ENCODE peak calls at places on chromosomes 2 and 18, in ten cellular contexts. One of them, this sample, is unnamed. For H3K4me1, the result is how much of the 10 kb centered on the place peaks cover.

GRCh38 chr2:68660658-68661057 is 17.3 kb downstream of the PROKR1 start:
- DNase-seq in HCT116: no peak
- DNase-seq in breast epithelium: no peak
- DNase-seq in sigmoid colon: no peak
- DNase-seq in spleen: no peak
- DNase-seq in upper lobe of left lung: no peak
- DNase-seq in HepG2: no peak
- DNase-seq in GM23338: no peak
- DNase-seq in esophagus muscularis mucosa: peak
- DNase-seq in SK-N-SH: no peak
- DNase-seq in this sample: no peak

GRCh38 chr2:160490760-160491367 is 2.7 kb downstream of the RBMS1 start:
- DNase-seq in HCT116: no peak
- DNase-seq in breast epithelium: no peak
- DNase-seq in sigmoid colon: no peak
- DNase-seq in spleen: no peak
- DNase-seq in upper lobe of left lung: no peak
- DNase-seq in HepG2: peak
- DNase-seq in GM23338: no peak
- DNase-seq in esophagus muscularis mucosa: no peak
- DNase-seq in SK-N-SH: no peak
- DNase-seq in this sample: no peak

GRCh38 chr2:32743480-32744236 is 115.8 kb downstream of the TTC27 start:
- DNase-seq in HCT116: no peak
- DNase-seq in breast epithelium: no peak
- DNase-seq in sigmoid colon: no peak
- DNase-seq in spleen: no peak
- DNase-seq in upper lobe of left lung: no peak
- DNase-seq in HepG2: peak
- DNase-seq in GM23338: no peak
- DNase-seq in esophagus muscularis mucosa: no peak
- DNase-seq in SK-N-SH: no peak
- DNase-seq in this sample: no peak

GRCh38 chr2:240599141-240599583 is 12.6 kb downstream of the CAPN10 start:
- DNase-seq in HCT116: no peak
- DNase-seq in breast epithelium: no peak
- DNase-seq in sigmoid colon: peak
- DNase-seq in spleen: peak
- DNase-seq in upper lobe of left lung: no peak
- DNase-seq in HepG2: no peak
- DNase-seq in GM23338: no peak
- DNase-seq in esophagus muscularis mucosa: no peak
- DNase-seq in SK-N-SH: no peak
- DNase-seq in this sample: peak

GRCh38 chr18:57925706-57926105 is 118.3 kb upstream of the NEDD4L start:
- DNase-seq in HCT116: no peak
- DNase-seq in breast epithelium: no peak
- DNase-seq in sigmoid colon: no peak
- DNase-seq in spleen: no peak
- DNase-seq in upper lobe of left lung: no peak
- DNase-seq in HepG2: peak
- DNase-seq in GM23338: no peak
- DNase-seq in esophagus muscularis mucosa: no peak
- DNase-seq in SK-N-SH: no peak
- DNase-seq in this sample: no peak

GRCh38 chr2:181812106-181812745 is 79.3 kb upstream of the ITPRID2 start:
- DNase-seq in HCT116: no peak
- DNase-seq in breast epithelium: no peak
- DNase-seq in sigmoid colon: no peak
- DNase-seq in spleen: no peak
- DNase-seq in upper lobe of left lung: no peak
- DNase-seq in HepG2: no peak
- DNase-seq in GM23338: no peak
- DNase-seq in esophagus muscularis mucosa: no peak
- DNase-seq in SK-N-SH: no peak
- DNase-seq in this sample: no peak

GRCh38 chr18:47931707-47932103 is 1.2 kb upstream of the SMAD2 start:
- DNase-seq in HCT116: no peak
- DNase-seq in breast epithelium: no peak
- DNase-seq in sigmoid colon: no peak
- DNase-seq in spleen: peak
- DNase-seq in upper lobe of left lung: no peak
- DNase-seq in HepG2: no peak
- DNase-seq in GM23338: peak
- DNase-seq in esophagus muscularis mucosa: no peak
- DNase-seq in SK-N-SH: peak
- DNase-seq in this sample: no peak

GRCh38 chr2:234446404-234447076 is 50.3 kb downstream of the ARL4C start:
- DNase-seq in HCT116: no peak
- DNase-seq in breast epithelium: no peak
- DNase-seq in sigmoid colon: peak
- DNase-seq in spleen: peak
- DNase-seq in upper lobe of left lung: peak
- DNase-seq in HepG2: no peak
- DNase-seq in GM23338: no peak
- DNase-seq in esophagus muscularis mucosa: peak
- DNase-seq in SK-N-SH: no peak
- DNase-seq in this sample: peak

GRCh38 chr2:23926289-23926749 is 604 bp downstream of the ATAD2B start:
- DNase-seq in HCT116: no peak
- DNase-seq in breast epithelium: peak
- DNase-seq in sigmoid colon: peak
- DNase-seq in spleen: peak
- DNase-seq in upper lobe of left lung: peak
- DNase-seq in HepG2: no peak
- DNase-seq in GM23338: peak
- DNase-seq in esophagus muscularis mucosa: no peak
- DNase-seq in SK-N-SH: peak
- DNase-seq in this sample: peak

GRCh38 chr2:23505218-23505983 is 120.4 kb downstream of the KLHL29 start:
- DNase-seq in HCT116: no peak
- DNase-seq in breast epithelium: no peak
- DNase-seq in sigmoid colon: no peak
- DNase-seq in spleen: no peak
- DNase-seq in upper lobe of left lung: no peak
- DNase-seq in HepG2: no peak
- DNase-seq in GM23338: no peak
- DNase-seq in esophagus muscularis mucosa: no peak
- DNase-seq in SK-N-SH: no peak
- DNase-seq in this sample: no peak

GRCh38 chr2:43853141-43854081 is 14.6 kb downstream of the ABCG8 start:
- DNase-seq in HCT116: no peak
- DNase-seq in breast epithelium: no peak
- DNase-seq in sigmoid colon: no peak
- DNase-seq in spleen: peak
- DNase-seq in upper lobe of left lung: no peak
- DNase-seq in HepG2: no peak
- DNase-seq in GM23338: no peak
- DNase-seq in esophagus muscularis mucosa: no peak
- DNase-seq in SK-N-SH: no peak
- DNase-seq in this sample: no peak

GRCh38 chr2:41151746-41152145 is 699.9 kb upstream of the SLC8A1 start:
- DNase-seq in HCT116: no peak
- DNase-seq in breast epithelium: no peak
- DNase-seq in sigmoid colon: no peak
- DNase-seq in spleen: no peak
- DNase-seq in upper lobe of left lung: no peak
- DNase-seq in HepG2: no peak
- DNase-seq in GM23338: no peak
- DNase-seq in esophagus muscularis mucosa: no peak
- DNase-seq in SK-N-SH: no peak
- DNase-seq in this sample: no peak

GRCh38 chr2:45578056-45578843 is 32.8 kb downstream of the SRBD1 start:
- DNase-seq in HCT116: no peak
- DNase-seq in breast epithelium: no peak
- DNase-seq in sigmoid colon: no peak
- DNase-seq in spleen: no peak
- DNase-seq in upper lobe of left lung: no peak
- DNase-seq in HepG2: peak
- DNase-seq in GM23338: peak
- DNase-seq in esophagus muscularis mucosa: no peak
- DNase-seq in SK-N-SH: peak
- DNase-seq in this sample: no peak

GRCh38 chr18:75165926-75166325 is 43.0 kb downstream of the PTGR3 start:
- DNase-seq in HCT116: no peak
- DNase-seq in breast epithelium: no peak
- DNase-seq in sigmoid colon: no peak
- DNase-seq in spleen: no peak
- DNase-seq in upper lobe of left lung: no peak
- DNase-seq in HepG2: no peak
- DNase-seq in GM23338: no peak
- DNase-seq in esophagus muscularis mucosa: peak
- DNase-seq in SK-N-SH: no peak
- DNase-seq in this sample: no peak

GRCh38 chr2:73994544-73994831 is 9.8 kb downstream of the TET3 start:
- DNase-seq in HCT116: no peak
- DNase-seq in breast epithelium: no peak
- DNase-seq in sigmoid colon: no peak
- DNase-seq in spleen: no peak
- DNase-seq in upper lobe of left lung: no peak
- DNase-seq in HepG2: no peak
- DNase-seq in GM23338: no peak
- DNase-seq in esophagus muscularis mucosa: no peak
- DNase-seq in SK-N-SH: no peak
- DNase-seq in this sample: no peak
- H3K4me1 ChIP-seq in HCT116: half or more
- H3K4me1 ChIP-seq in breast epithelium: under half
- H3K4me1 ChIP-seq in sigmoid colon: under half
- H3K4me1 ChIP-seq in spleen: under half
- H3K4me1 ChIP-seq in upper lobe of left lung: under half
- H3K4me1 ChIP-seq in HepG2: under half
- H3K4me1 ChIP-seq in GM23338: under half
- H3K4me1 ChIP-seq in esophagus muscularis mucosa: under half
- H3K4me1 ChIP-seq in SK-N-SH: under half
- H3K4me1 ChIP-seq in this sample: under half

DNA sequence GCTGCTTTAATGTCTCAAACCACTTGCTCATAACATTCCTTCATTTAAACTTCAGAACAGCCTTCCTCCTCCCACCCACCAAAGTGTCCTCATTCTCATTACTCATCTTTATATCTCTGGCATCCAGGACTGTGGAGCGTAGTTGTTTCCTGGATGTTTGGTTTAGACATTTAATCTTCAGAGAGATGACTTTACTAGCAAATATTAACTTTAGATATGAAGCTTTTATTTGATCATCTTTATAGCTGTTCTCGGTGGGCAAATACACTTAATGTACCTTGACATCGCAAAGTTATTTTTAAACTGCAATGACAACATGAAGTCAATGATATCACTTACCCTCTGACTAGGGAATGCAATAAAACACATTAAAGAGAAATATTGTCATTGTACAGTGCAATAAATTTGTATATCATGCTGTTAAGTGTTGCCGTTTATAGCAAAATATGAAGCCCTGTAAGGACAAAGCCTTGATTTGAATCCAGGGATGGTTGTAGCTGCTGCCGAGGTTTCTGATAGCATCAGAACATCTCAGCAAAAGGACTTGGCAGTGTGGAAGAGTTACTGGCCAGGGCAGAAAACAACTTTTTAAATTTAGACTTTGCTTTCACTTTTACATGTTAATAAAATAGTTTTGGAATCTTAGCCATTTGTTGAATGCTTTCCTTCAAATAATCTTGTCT is 4.6 kb upstream of the LAMA3 start:
- DNase-seq in HCT116: no peak
- DNase-seq in breast epithelium: no peak
- DNase-seq in sigmoid colon: no peak
- DNase-seq in spleen: no peak
- DNase-seq in upper lobe of left lung: no peak
- DNase-seq in HepG2: peak
- DNase-seq in GM23338: no peak
- DNase-seq in esophagus muscularis mucosa: no peak
- DNase-seq in SK-N-SH: no peak
- DNase-seq in this sample: no peak
- TF ChIP-seq POLR2AphosphoS5 in HCT116: no peak
- TF ChIP-seq POLR2AphosphoS5 in breast epithelium: no peak
- TF ChIP-seq POLR2AphosphoS5 in sigmoid colon: peak
- TF ChIP-seq POLR2AphosphoS5 in spleen: no peak
- TF ChIP-seq POLR2AphosphoS5 in upper lobe of left lung: no peak
- TF ChIP-seq POLR2AphosphoS5 in HepG2: no peak
- TF ChIP-seq POLR2AphosphoS5 in GM23338: no peak
- TF ChIP-seq POLR2AphosphoS5 in esophagus muscularis mucosa: no peak
- TF ChIP-seq POLR2AphosphoS5 in SK-N-SH: no peak
- TF ChIP-seq POLR2AphosphoS5 in this sample: no peak

GRCh38 chr2:148650881-148651280 is 6.3 kb downstream of the EPC2 start:
- DNase-seq in HCT116: no peak
- DNase-seq in breast epithelium: no peak
- DNase-seq in sigmoid colon: no peak
- DNase-seq in spleen: no peak
- DNase-seq in upper lobe of left lung: no peak
- DNase-seq in HepG2: no peak
- DNase-seq in GM23338: no peak
- DNase-seq in esophagus muscularis mucosa: no peak
- DNase-seq in SK-N-SH: no peak
- DNase-seq in this sample: no peak

GRCh38 chr2:148654414-148654813 is 9.9 kb downstream of the EPC2 start:
- DNase-seq in HCT116: no peak
- DNase-seq in breast epithelium: no peak
- DNase-seq in sigmoid colon: no peak
- DNase-seq in spleen: no peak
- DNase-seq in upper lobe of left lung: no peak
- DNase-seq in HepG2: no peak
- DNase-seq in GM23338: no peak
- DNase-seq in esophagus muscularis mucosa: no peak
- DNase-seq in SK-N-SH: no peak
- DNase-seq in this sample: no peak

GRCh38 chr2:148656516-148656915 is 12.0 kb downstream of the EPC2 start:
- DNase-seq in HCT116: no peak
- DNase-seq in breast epithelium: no peak
- DNase-seq in sigmoid colon: no peak
- DNase-seq in spleen: no peak
- DNase-seq in upper lobe of left lung: no peak
- DNase-seq in HepG2: no peak
- DNase-seq in GM23338: no peak
- DNase-seq in esophagus muscularis mucosa: no peak
- DNase-seq in SK-N-SH: no peak
- DNase-seq in this sample: no peak

GRCh38 chr2:148651972-148652371 is 7.4 kb downstream of the EPC2 start:
- DNase-seq in HCT116: no peak
- DNase-seq in breast epithelium: no peak
- DNase-seq in sigmoid colon: no peak
- DNase-seq in spleen: no peak
- DNase-seq in upper lobe of left lung: no peak
- DNase-seq in HepG2: no peak
- DNase-seq in GM23338: no peak
- DNase-seq in esophagus muscularis mucosa: no peak
- DNase-seq in SK-N-SH: no peak
- DNase-seq in this sample: no peak

GRCh38 chr2:148653437-148653836 is 8.9 kb downstream of the EPC2 start:
- DNase-seq in HCT116: no peak
- DNase-seq in breast epithelium: no peak
- DNase-seq in sigmoid colon: no peak
- DNase-seq in spleen: no peak
- DNase-seq in upper lobe of left lung: no peak
- DNase-seq in HepG2: no peak
- DNase-seq in GM23338: no peak
- DNase-seq in esophagus muscularis mucosa: no peak
- DNase-seq in SK-N-SH: no peak
- DNase-seq in this sample: no peak
- H3K4me1 ChIP-seq in HCT116: under half
- H3K4me1 ChIP-seq in breast epithelium: under half
- H3K4me1 ChIP-seq in sigmoid colon: half or more
- H3K4me1 ChIP-seq in spleen: half or more
- H3K4me1 ChIP-seq in upper lobe of left lung: half or more
- H3K4me1 ChIP-seq in HepG2: under half
- H3K4me1 ChIP-seq in GM23338: under half
- H3K4me1 ChIP-seq in esophagus muscularis mucosa: half or more
- H3K4me1 ChIP-seq in SK-N-SH: under half
- H3K4me1 ChIP-seq in this sample: under half

GRCh38 chr2:70767699-70768584 is at the start of gene ADD2:
- DNase-seq in HCT116: no peak
- DNase-seq in breast epithelium: no peak
- DNase-seq in sigmoid colon: no peak
- DNase-seq in spleen: peak
- DNase-seq in upper lobe of left lung: peak
- DNase-seq in HepG2: no peak
- DNase-seq in GM23338: peak
- DNase-seq in esophagus muscularis mucosa: no peak
- DNase-seq in SK-N-SH: peak
- DNase-seq in this sample: no peak
- TF ChIP-seq POLR2AphosphoS5 in HCT116: no peak
- TF ChIP-seq POLR2AphosphoS5 in breast epithelium: no peak
- TF ChIP-seq POLR2AphosphoS5 in sigmoid colon: no peak
- TF ChIP-seq POLR2AphosphoS5 in spleen: peak
- TF ChIP-seq POLR2AphosphoS5 in upper lobe of left lung: no peak
- TF ChIP-seq POLR2AphosphoS5 in HepG2: no peak
- TF ChIP-seq POLR2AphosphoS5 in GM23338: peak
- TF ChIP-seq POLR2AphosphoS5 in esophagus muscularis mucosa: no peak
- TF ChIP-seq POLR2AphosphoS5 in SK-N-SH: no peak
- TF ChIP-seq POLR2AphosphoS5 in this sample: no peak

This sample was measured in suprapubic skin.